ENCODE peak calls at places on chromosomes 3 and 15, in five cellular contexts. One of them, this sample, is unnamed.

GRCh38 chr15:92365079-92365478 is 28.6 kb upstream of the ST8SIA2 start:
- DNase-seq in glutamatergic neuron: no peak
- DNase-seq in right cardiac atrium: no peak
- DNase-seq in AG20443: peak
- DNase-seq in activated CD4-positive, alpha-beta T cell treated with anti-CD3 and anti-CD28 coated beads for 24 hours: no peak
- DNase-seq in this sample: peak

GRCh38 chr3:124329723-124330122 is 337.8 kb upstream of the ROPN1 start:
- DNase-seq in glutamatergic neuron: no peak
- DNase-seq in right cardiac atrium: no peak
- DNase-seq in AG20443: no peak
- DNase-seq in activated CD4-positive, alpha-beta T cell treated with anti-CD3 and anti-CD28 coated beads for 24 hours: no peak
- DNase-seq in this sample: no peak

GRCh38 chr3:87209115-87209514 is 18.0 kb upstream of the CHMP2B start:
- DNase-seq in glutamatergic neuron: no peak
- DNase-seq in right cardiac atrium: no peak
- DNase-seq in AG20443: no peak
- DNase-seq in activated CD4-positive, alpha-beta T cell treated with anti-CD3 and anti-CD28 coated beads for 24 hours: no peak
- DNase-seq in this sample: no peak

GRCh38 chr3:5133239-5133638 is 11.1 kb downstream of the ARL8B start:
- DNase-seq in glutamatergic neuron: no peak
- DNase-seq in right cardiac atrium: no peak
- DNase-seq in AG20443: no peak
- DNase-seq in activated CD4-positive, alpha-beta T cell treated with anti-CD3 and anti-CD28 coated beads for 24 hours: no peak
- DNase-seq in this sample: no peak

GRCh38 chr3:88019024-88019423 is 39.8 kb downstream of the CGGBP1 start:
- DNase-seq in glutamatergic neuron: no peak
- DNase-seq in right cardiac atrium: no peak
- DNase-seq in AG20443: no peak
- DNase-seq in activated CD4-positive, alpha-beta T cell treated with anti-CD3 and anti-CD28 coated beads for 24 hours: no peak
- DNase-seq in this sample: no peak

GRCh38 chr15:41603941-41604660 is 45.1 kb downstream of the TYRO3 start:
- DNase-seq in glutamatergic neuron: peak
- DNase-seq in right cardiac atrium: peak
- DNase-seq in AG20443: peak
- DNase-seq in activated CD4-positive, alpha-beta T cell treated with anti-CD3 and anti-CD28 coated beads for 24 hours: peak
- DNase-seq in this sample: peak

GRCh38 chr3:20225769-20226168 is 39.8 kb upstream of the SGO1 start:
- DNase-seq in glutamatergic neuron: no peak
- DNase-seq in right cardiac atrium: no peak
- DNase-seq in AG20443: peak
- DNase-seq in activated CD4-positive, alpha-beta T cell treated with anti-CD3 and anti-CD28 coated beads for 24 hours: no peak
- DNase-seq in this sample: peak

GRCh38 chr15:66723826-66724731 is 22.0 kb downstream of the SMAD6 start:
- DNase-seq in glutamatergic neuron: no peak
- DNase-seq in right cardiac atrium: no peak
- DNase-seq in AG20443: no peak
- DNase-seq in activated CD4-positive, alpha-beta T cell treated with anti-CD3 and anti-CD28 coated beads for 24 hours: no peak
- DNase-seq in this sample: no peak

GRCh38 chr3:18302517-18302916 is 122.6 kb downstream of the SATB1 start:
- DNase-seq in glutamatergic neuron: no peak
- DNase-seq in right cardiac atrium: no peak
- DNase-seq in AG20443: no peak
- DNase-seq in activated CD4-positive, alpha-beta T cell treated with anti-CD3 and anti-CD28 coated beads for 24 hours: no peak
- DNase-seq in this sample: peak

GRCh38 chr3:66442254-66443249 is 58.3 kb downstream of the LRIG1 start:
- DNase-seq in glutamatergic neuron: peak
- DNase-seq in right cardiac atrium: peak
- DNase-seq in AG20443: peak
- DNase-seq in activated CD4-positive, alpha-beta T cell treated with anti-CD3 and anti-CD28 coated beads for 24 hours: no peak
- DNase-seq in this sample: no peak

GRCh38 chr3:177026505-177027277 is 170.6 kb downstream of the TBL1XR1 start:
- DNase-seq in glutamatergic neuron: no peak
- DNase-seq in right cardiac atrium: no peak
- DNase-seq in AG20443: no peak
- DNase-seq in activated CD4-positive, alpha-beta T cell treated with anti-CD3 and anti-CD28 coated beads for 24 hours: no peak
- DNase-seq in this sample: peak

GRCh38 chr15:66780172-66780972 is 78.3 kb downstream of the SMAD6 start:
- DNase-seq in glutamatergic neuron: no peak
- DNase-seq in right cardiac atrium: no peak
- DNase-seq in AG20443: peak
- DNase-seq in activated CD4-positive, alpha-beta T cell treated with anti-CD3 and anti-CD28 coated beads for 24 hours: no peak
- DNase-seq in this sample: peak

GRCh38 chr3:59317386-59317785 is 267.6 kb upstream of the CFAP20DC start:
- DNase-seq in glutamatergic neuron: no peak
- DNase-seq in right cardiac atrium: no peak
- DNase-seq in AG20443: no peak
- DNase-seq in activated CD4-positive, alpha-beta T cell treated with anti-CD3 and anti-CD28 coated beads for 24 hours: no peak
- DNase-seq in this sample: no peak

GRCh38 chr15:74542192-74543042 is 1.4 kb downstream of the ARID3B start:
- DNase-seq in glutamatergic neuron: no peak
- DNase-seq in right cardiac atrium: no peak
- DNase-seq in AG20443: no peak
- DNase-seq in activated CD4-positive, alpha-beta T cell treated with anti-CD3 and anti-CD28 coated beads for 24 hours: no peak
- DNase-seq in this sample: no peak

GRCh38 chr15:98776607-98777281 is 128.4 kb downstream of the IGF1R start:
- DNase-seq in glutamatergic neuron: no peak
- DNase-seq in right cardiac atrium: peak
- DNase-seq in AG20443: peak
- DNase-seq in activated CD4-positive, alpha-beta T cell treated with anti-CD3 and anti-CD28 coated beads for 24 hours: no peak
- DNase-seq in this sample: peak

GRCh38 chr3:193970773-193971206 is 165.2 kb upstream of the HES1 start:
- DNase-seq in glutamatergic neuron: no peak
- DNase-seq in right cardiac atrium: no peak
- DNase-seq in AG20443: no peak
- DNase-seq in activated CD4-positive, alpha-beta T cell treated with anti-CD3 and anti-CD28 coated beads for 24 hours: no peak
- DNase-seq in this sample: no peak

GRCh38 chr3:117927831-117928230 is 1106.8 kb downstream of the IGSF11 start:
- DNase-seq in glutamatergic neuron: no peak
- DNase-seq in right cardiac atrium: no peak
- DNase-seq in AG20443: no peak
- DNase-seq in activated CD4-positive, alpha-beta T cell treated with anti-CD3 and anti-CD28 coated beads for 24 hours: no peak
- DNase-seq in this sample: no peak

GRCh38 chr3:59791774-59792308 is 742.0 kb upstream of the CFAP20DC start:
- DNase-seq in glutamatergic neuron: no peak
- DNase-seq in right cardiac atrium: no peak
- DNase-seq in AG20443: no peak
- DNase-seq in activated CD4-positive, alpha-beta T cell treated with anti-CD3 and anti-CD28 coated beads for 24 hours: no peak
- DNase-seq in this sample: no peak

GRCh38 chr3:133592843-133593242 is 19.4 kb downstream of the CDV3 start:
- DNase-seq in glutamatergic neuron: no peak
- DNase-seq in right cardiac atrium: no peak
- DNase-seq in AG20443: peak
- DNase-seq in activated CD4-positive, alpha-beta T cell treated with anti-CD3 and anti-CD28 coated beads for 24 hours: no peak
- DNase-seq in this sample: no peak

GRCh38 chr15:60795471-60795870 is 316.5 kb upstream of the ICE2 start:
- DNase-seq in glutamatergic neuron: no peak
- DNase-seq in right cardiac atrium: no peak
- DNase-seq in AG20443: no peak
- DNase-seq in activated CD4-positive, alpha-beta T cell treated with anti-CD3 and anti-CD28 coated beads for 24 hours: no peak
- DNase-seq in this sample: no peak

GRCh38 chr3:113441051-113441770 is at the start of gene CFAP44:
- DNase-seq in glutamatergic neuron: peak
- DNase-seq in right cardiac atrium: peak
- DNase-seq in AG20443: peak
- DNase-seq in activated CD4-positive, alpha-beta T cell treated with anti-CD3 and anti-CD28 coated beads for 24 hours: peak
- DNase-seq in this sample: no peak

GRCh38 chr3:65548848-65549625 is 489.7 kb downstream of the MAGI1 start:
- DNase-seq in glutamatergic neuron: peak
- DNase-seq in right cardiac atrium: peak
- DNase-seq in AG20443: peak
- DNase-seq in activated CD4-positive, alpha-beta T cell treated with anti-CD3 and anti-CD28 coated beads for 24 hours: no peak
- DNase-seq in this sample: no peak

GRCh38 chr3:191740712-191741111 is 279.7 kb downstream of the PYDC2 start:
- DNase-seq in glutamatergic neuron: no peak
- DNase-seq in right cardiac atrium: no peak
- DNase-seq in AG20443: no peak
- DNase-seq in activated CD4-positive, alpha-beta T cell treated with anti-CD3 and anti-CD28 coated beads for 24 hours: no peak
- DNase-seq in this sample: no peak

GRCh38 chr15:48282186-48282585 is 49.0 kb upstream of the DUT start:
- DNase-seq in glutamatergic neuron: no peak
- DNase-seq in right cardiac atrium: no peak
- DNase-seq in AG20443: no peak
- DNase-seq in activated CD4-positive, alpha-beta T cell treated with anti-CD3 and anti-CD28 coated beads for 24 hours: no peak
- DNase-seq in this sample: no peak

GRCh38 chr15:100767002-100767825 is 112.4 kb upstream of the ALDH1A3 start:
- DNase-seq in glutamatergic neuron: no peak
- DNase-seq in right cardiac atrium: no peak
- DNase-seq in AG20443: peak
- DNase-seq in activated CD4-positive, alpha-beta T cell treated with anti-CD3 and anti-CD28 coated beads for 24 hours: no peak
- DNase-seq in this sample: no peak

GRCh38 chr3:190326930-190327329 is 4.7 kb upstream of the CLDN1 start:
- DNase-seq in glutamatergic neuron: no peak
- DNase-seq in right cardiac atrium: no peak
- DNase-seq in AG20443: peak
- DNase-seq in activated CD4-positive, alpha-beta T cell treated with anti-CD3 and anti-CD28 coated beads for 24 hours: no peak
- DNase-seq in this sample: no peak

GRCh38 chr15:75583689-75584088 is 4.6 kb upstream of the PTPN9 start:
- DNase-seq in glutamatergic neuron: no peak
- DNase-seq in right cardiac atrium: no peak
- DNase-seq in AG20443: no peak
- DNase-seq in activated CD4-positive, alpha-beta T cell treated with anti-CD3 and anti-CD28 coated beads for 24 hours: no peak
- DNase-seq in this sample: no peak

GRCh38 chr3:138862531-138862923 is 27.8 kb upstream of the PIK3CB start:
- DNase-seq in glutamatergic neuron: no peak
- DNase-seq in right cardiac atrium: no peak
- DNase-seq in AG20443: no peak
- DNase-seq in activated CD4-positive, alpha-beta T cell treated with anti-CD3 and anti-CD28 coated beads for 24 hours: no peak
- DNase-seq in this sample: no peak

GRCh38 chr15:101097111-101097510 is 154.7 kb downstream of the CHSY1 start:
- DNase-seq in glutamatergic neuron: no peak
- DNase-seq in right cardiac atrium: no peak
- DNase-seq in AG20443: no peak
- DNase-seq in activated CD4-positive, alpha-beta T cell treated with anti-CD3 and anti-CD28 coated beads for 24 hours: no peak
- DNase-seq in this sample: no peak

GRCh38 chr15:37107071-37107753 is 6.9 kb upstream of the MEIS2 start:
- DNase-seq in glutamatergic neuron: no peak
- DNase-seq in right cardiac atrium: no peak
- DNase-seq in AG20443: no peak
- DNase-seq in activated CD4-positive, alpha-beta T cell treated with anti-CD3 and anti-CD28 coated beads for 24 hours: no peak
- DNase-seq in this sample: no peak

GRCh38 chr3:186125118-186125517 is 16.2 kb upstream of the ETV5 start:
- DNase-seq in glutamatergic neuron: no peak
- DNase-seq in right cardiac atrium: no peak
- DNase-seq in AG20443: no peak
- DNase-seq in activated CD4-positive, alpha-beta T cell treated with anti-CD3 and anti-CD28 coated beads for 24 hours: no peak
- DNase-seq in this sample: no peak

GRCh38 chr3:128813003-128813564 is 66.3 kb upstream of the ACAD9 start:
- DNase-seq in glutamatergic neuron: no peak
- DNase-seq in right cardiac atrium: peak
- DNase-seq in AG20443: no peak
- DNase-seq in activated CD4-positive, alpha-beta T cell treated with anti-CD3 and anti-CD28 coated beads for 24 hours: no peak
- DNase-seq in this sample: no peak

GRCh38 chr3:12198301-12198700 is 39.6 kb upstream of the TIMP4 start:
- DNase-seq in glutamatergic neuron: no peak
- DNase-seq in right cardiac atrium: no peak
- DNase-seq in AG20443: peak
- DNase-seq in activated CD4-positive, alpha-beta T cell treated with anti-CD3 and anti-CD28 coated beads for 24 hours: no peak
- DNase-seq in this sample: peak

This sample was measured in myocyte.